ENCODE peak calls at places on chromosomes 4 and X, in five cellular contexts. V is retinal pigment epithelial cell, Z is choroid plexus epithelial cell, A is coronary artery, B is psoas muscle. Y is an unnamed sample.

GRCh38 chr4:123469245-123469644 is 72.7 kb downstream of the SPRY1 start:
- DNase-seq in V (no peak), Z (no peak), A (no peak), B (no peak), Y (no peak)

GRCh38 chr4:123259676-123260428 is 136.7 kb upstream of the SPRY1 start:
- DNase-seq in V (no peak), Z (no peak), A (no peak), B (no peak), Y (no peak)

GRCh38 chr4:101081695-101082369 is 265.5 kb downstream of the PPP3CA start:
- DNase-seq in V (no peak), Z (no peak), A (no peak), B (no peak), Y (no peak)

GRCh38 chrX:18701621-18702361 is 5.7 kb upstream of the PPEF1 start:
- DNase-seq in V (no peak), Z (peak), A (no peak), B (no peak), Y (peak)

GRCh38 chr4:173135241-173135847 is 33.3 kb upstream of the GALNT7 start:
- DNase-seq in V (no peak), Z (peak), A (no peak), B (no peak), Y (peak)

GRCh38 chrX:16762579-16762978 is 23.7 kb upstream of the TXLNG start:
- DNase-seq in V (no peak), Z (no peak), A (no peak), B (no peak), Y (no peak)

GRCh38 chr4:168515222-168516011 is 18.6 kb downstream of the PALLD start:
- DNase-seq in V (no peak), Z (no peak), A (no peak), B (no peak), Y (no peak)

GRCh38 chr4:176844448-176844847 is 51.7 kb upstream of the VEGFC start:
- DNase-seq in V (no peak), Z (peak), A (no peak), B (no peak), Y (no peak)

GRCh38 chr4:94621491-94622080 is 136.2 kb upstream of the BMPR1B start:
- DNase-seq in V (no peak), Z (peak), A (no peak), B (no peak), Y (peak)

GRCh38 chrX:1392376-1393130 is 640 bp upstream of the SLC25A6 start:
- DNase-seq in V (no peak), Z (peak), A (peak), B (peak), Y (peak)

GRCh38 chrX:1390621-1391369 is 1.1 kb downstream of the SLC25A6 start:
- DNase-seq in V (no peak), Z (no peak), A (no peak), B (peak), Y (no peak)

GRCh38 chrX:1391370-1391706 is 575 bp downstream of the SLC25A6 start:
- DNase-seq in V (no peak), Z (no peak), A (no peak), B (peak), Y (no peak)

GRCh38 chrX:1389993-1390285 is 2.0 kb downstream of the SLC25A6 start:
- DNase-seq in V (no peak), Z (no peak), A (no peak), B (no peak), Y (no peak)

DNA sequence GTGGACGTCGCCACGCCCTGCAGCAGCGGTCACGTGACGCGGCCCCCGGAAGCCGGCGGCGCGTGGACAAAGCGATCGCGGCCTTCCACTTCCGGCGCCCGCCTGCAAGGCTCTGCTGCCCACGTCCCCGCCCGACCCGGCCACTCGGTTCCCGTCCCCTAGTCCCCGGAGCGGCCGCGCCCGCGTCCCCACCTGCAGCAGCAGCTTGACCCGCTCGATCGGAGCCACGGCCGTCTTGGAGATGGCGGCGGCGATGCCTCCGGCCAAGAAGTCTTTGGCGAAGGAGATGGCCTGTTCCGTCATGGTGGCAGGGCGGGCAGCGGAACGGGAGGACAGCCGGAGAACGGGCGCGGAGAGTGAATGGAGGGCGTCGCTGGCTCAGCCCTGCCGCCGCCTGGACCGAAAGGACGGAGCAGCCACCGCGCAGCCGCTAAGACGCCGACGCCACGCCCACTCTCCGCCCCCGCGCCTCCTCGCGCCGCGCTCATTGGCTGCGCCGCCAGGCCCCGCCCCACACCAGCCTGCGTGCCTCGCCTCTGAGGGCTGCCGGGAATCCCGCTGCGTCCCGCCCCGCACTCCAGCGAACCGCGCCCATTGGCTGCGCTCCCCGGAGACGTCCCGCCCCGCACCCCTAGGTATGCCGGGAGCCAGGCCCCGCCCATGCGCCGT is at the start of gene SLC25A6:
- DNase-seq in V (peak), Z (peak), A (peak), B (peak), Y (peak)
- TF ChIP-seq CTCF in V (peak), Z (peak), A (no peak), B (peak), Y (no peak)

DNA sequence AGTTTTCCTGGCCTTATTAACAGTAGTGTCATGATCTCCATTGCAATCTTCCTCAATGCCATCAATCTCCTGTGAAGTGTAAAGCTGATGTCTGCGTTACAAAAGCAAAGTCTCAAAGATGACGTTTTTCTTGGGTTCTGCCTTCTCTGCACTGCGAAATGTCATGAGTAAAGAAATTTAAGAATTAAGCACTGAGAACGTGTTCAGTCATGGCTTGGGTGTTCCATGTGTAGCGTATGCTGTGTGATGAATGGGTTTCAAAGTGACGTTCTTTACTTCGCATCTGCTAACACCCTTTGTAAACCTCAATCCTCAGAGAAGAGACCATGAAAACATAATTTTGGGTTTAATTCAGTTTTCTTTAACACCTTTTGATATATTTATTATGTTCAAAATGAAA is 1.0 kb downstream of the NAP1L5 start:
- DNase-seq in V (no peak), Z (no peak), A (no peak), B (no peak), Y (peak)
- H3K4me3 ChIP-seq in V (peak), Z (peak), A (peak), B (peak), Y (peak)

GRCh38 chr4:46645092-46645491 is 255.2 kb upstream of the GABRA2 start:
- DNase-seq in V (peak), Z (no peak), A (no peak), B (no peak), Y (no peak)

GRCh38 chr4:46649390-46649789 is 259.5 kb upstream of the GABRA2 start:
- DNase-seq in V (peak), Z (peak), A (no peak), B (no peak), Y (no peak)

GRCh38 chr4:46653842-46654241 is 255.2 kb downstream of the COX7B2 start:
- DNase-seq in V (no peak), Z (no peak), A (no peak), B (no peak), Y (no peak)

GRCh38 chr4:46648088-46648744 is 258.3 kb upstream of the GABRA2 start:
- DNase-seq in V (peak), Z (peak), A (no peak), B (no peak), Y (peak)
- TF ChIP-seq CTCF in V (peak), Z (peak), A (no peak), B (no peak), Y (peak)

DNA sequence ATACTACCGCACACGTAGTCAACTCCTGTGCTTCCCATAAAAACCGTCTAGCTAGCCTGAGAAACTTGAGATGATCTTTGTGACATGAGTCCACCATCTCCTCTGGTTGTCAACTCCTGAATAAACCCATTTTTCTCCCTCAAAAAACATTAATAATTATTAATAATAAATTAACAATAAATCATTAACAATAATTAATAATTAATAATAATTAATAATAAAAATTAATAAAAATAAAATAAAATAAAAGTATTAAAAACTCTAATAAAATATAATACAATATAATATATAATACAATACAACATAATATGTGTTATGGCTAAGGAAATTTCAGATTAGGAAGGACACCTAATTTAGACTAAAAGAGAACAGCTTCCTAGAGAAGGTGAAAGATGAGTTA is 20.7 kb upstream of the TMPRSS11E start:
- DNase-seq in V (no peak), Z (no peak), A (no peak), B (no peak), Y (no peak)
- H3K4me3 ChIP-seq in V (no peak), Z (no peak), A (no peak), B (no peak), Y (no peak)

GRCh38 chr4:128810331-128810870 is 901 bp downstream of the JADE1 start:
- DNase-seq in V (no peak), Z (peak), A (no peak), B (no peak), Y (peak)

GRCh38 chr4:128810871-128811570 is 1.5 kb downstream of the JADE1 start:
- DNase-seq in V (peak), Z (peak), A (peak), B (peak), Y (peak)

GRCh38 chr4:128809477-128810330 is at the start of gene JADE1:
- DNase-seq in V (peak), Z (peak), A (peak), B (peak), Y (peak)

GRCh38 chr4:128812360-128812958 is 3.0 kb downstream of the JADE1 start:
- DNase-seq in V (peak), Z (peak), A (peak), B (no peak), Y (peak)

GRCh38 chr4:128811571-128812359 is 2.3 kb downstream of the JADE1 start:
- DNase-seq in V (peak), Z (peak), A (peak), B (peak), Y (peak)
- TF ChIP-seq CTCF in V (no peak), Z (no peak), A (no peak), B (no peak), Y (no peak)

DNA sequence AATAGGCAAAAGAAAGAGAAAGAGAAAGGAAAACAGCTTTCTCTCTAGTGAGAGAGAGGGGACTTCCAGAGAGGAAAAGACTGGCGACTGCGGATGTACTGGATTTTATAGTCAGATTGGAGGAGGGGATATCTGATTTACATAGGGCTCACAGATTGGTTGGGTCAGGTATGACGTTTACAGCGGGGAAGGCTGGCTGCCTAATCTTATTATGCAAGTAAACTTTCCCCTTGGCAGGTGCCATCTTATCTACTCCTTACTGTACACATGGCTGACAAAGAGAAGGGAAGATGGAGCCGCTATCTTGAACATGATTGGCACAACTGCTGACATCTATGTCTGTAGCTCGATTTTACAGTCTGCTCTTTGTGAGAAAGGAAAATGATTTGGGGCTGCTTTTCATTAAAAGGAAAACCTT is 25.4 kb downstream of the RBPJ start:
- DNase-seq in V (no peak), Z (peak), A (no peak), B (no peak), Y (peak)
- H3K4me3 ChIP-seq in V (no peak), Z (no peak), A (no peak), B (no peak), Y (no peak)

GRCh38 chr4:133483600-133484246 is 334.6 kb downstream of the PCDH10 start:
- DNase-seq in V (peak), Z (peak), A (no peak), B (no peak), Y (peak)
- TF ChIP-seq CTCF in V (peak), Z (peak), A (no peak), B (no peak), Y (peak)

GRCh38 chr4:92014060-92014459 is 289.7 kb upstream of the GRID2 start:
- DNase-seq in V (no peak), Z (no peak), A (no peak), B (no peak), Y (peak)
- H3K4me3 ChIP-seq in V (no peak), Z (no peak), A (no peak), B (no peak), Y (no peak)